ENCODE peak calls at places on chromosomes 1 and 21, in nine cellular contexts. Z, K, P, J, D, A, Q, Y and M are unnamed samples.

GRCh38 chr1:165894591-165894990 is 67.2 kb downstream of the UCK2 start:
- DNase-seq in Z (no peak), K (no peak), P (peak), J (no peak), D (no peak), A (no peak), Q (no peak), Y (peak), M (no peak)

GRCh38 chr1:32636793-32637561 is 13.4 kb downstream of the ZBTB8OS start:
- DNase-seq in Z (no peak), K (no peak), P (no peak), J (peak), D (no peak), A (no peak), Q (no peak), Y (no peak), M (no peak)

GRCh38 chr1:224497714-224498573 is 63.3 kb upstream of the WDR26 start:
- DNase-seq in Z (peak), K (no peak), P (no peak), J (no peak), D (peak), A (peak), Q (no peak), Y (peak), M (no peak)

GRCh38 chr1:172678990-172679772 is 20.3 kb downstream of the FASLG start:
- DNase-seq in Z (no peak), K (no peak), P (no peak), J (no peak), D (no peak), A (no peak), Q (no peak), Y (no peak), M (no peak)

GRCh38 chr1:26694185-26694572 is 1.6 kb upstream of the ARID1A start:
- DNase-seq in Z (no peak), K (no peak), P (no peak), J (no peak), D (no peak), A (no peak), Q (no peak), Y (peak), M (no peak)

GRCh38 chr1:41155105-41155504 is 87.0 kb downstream of the SCMH1 start:
- DNase-seq in Z (no peak), K (no peak), P (no peak), J (no peak), D (no peak), A (no peak), Q (no peak), Y (no peak), M (no peak)

GRCh38 chr1:117565745-117566455 is 39.9 kb upstream of the TENT5C start:
- DNase-seq in Z (no peak), K (no peak), P (no peak), J (no peak), D (no peak), A (no peak), Q (no peak), Y (no peak), M (no peak)

GRCh38 chr21:35048706-35049617 is at the start of gene RUNX1:
- DNase-seq in Z (no peak), K (no peak), P (peak), J (peak), D (peak), A (peak), Q (no peak), Y (peak), M (no peak)

GRCh38 chr1:45678489-45678888 is 7.8 kb downstream of the GPBP1L1 start:
- DNase-seq in Z (no peak), K (no peak), P (no peak), J (no peak), D (no peak), A (no peak), Q (no peak), Y (no peak), M (no peak)

GRCh38 chr1:229191066-229191674 is 79.7 kb upstream of the RAB4A start:
- DNase-seq in Z (no peak), K (no peak), P (no peak), J (no peak), D (no peak), A (peak), Q (no peak), Y (peak), M (no peak)

GRCh38 chr1:84089470-84090261 is 54.4 kb upstream of the PRKACB start:
- DNase-seq in Z (no peak), K (no peak), P (no peak), J (no peak), D (peak), A (peak), Q (no peak), Y (peak), M (no peak)

GRCh38 chr1:8421721-8422120 is 103.8 kb downstream of the SLC45A1 start:
- DNase-seq in Z (no peak), K (no peak), P (no peak), J (no peak), D (no peak), A (no peak), Q (no peak), Y (peak), M (no peak)

GRCh38 chr1:243343970-243344749 is 88.3 kb downstream of the SDCCAG8 start:
- DNase-seq in Z (peak), K (no peak), P (no peak), J (no peak), D (peak), A (peak), Q (no peak), Y (peak), M (no peak)

GRCh38 chr1:152182431-152182830 is 23.4 kb upstream of the RPTN start:
- DNase-seq in Z (no peak), K (no peak), P (no peak), J (no peak), D (peak), A (peak), Q (no peak), Y (peak), M (no peak)

GRCh38 chr1:181038399-181038873 is 4.7 kb downstream of the MR1 start:
- DNase-seq in Z (no peak), K (no peak), P (no peak), J (peak), D (peak), A (peak), Q (no peak), Y (peak), M (no peak)

GRCh38 chr1:22122273-22123070 is 20.4 kb downstream of the WNT4 start:
- DNase-seq in Z (no peak), K (no peak), P (no peak), J (no peak), D (no peak), A (no peak), Q (no peak), Y (no peak), M (no peak)

GRCh38 chr1:93620841-93621210 is 60.8 kb downstream of the BCAR3 start:
- DNase-seq in Z (no peak), K (no peak), P (no peak), J (no peak), D (no peak), A (no peak), Q (no peak), Y (peak), M (no peak)

GRCh38 chr1:86596253-86596652 is 49.4 kb downstream of the CLCA4 start:
- DNase-seq in Z (no peak), K (no peak), P (no peak), J (no peak), D (no peak), A (no peak), Q (no peak), Y (peak), M (no peak)

GRCh38 chr1:100229681-100230443 is 19.8 kb downstream of the DBT start:
- DNase-seq in Z (no peak), K (no peak), P (no peak), J (no peak), D (no peak), A (no peak), Q (no peak), Y (no peak), M (no peak)

GRCh38 chr1:115280073-115280472 is 58.0 kb downstream of the NGF start:
- DNase-seq in Z (no peak), K (no peak), P (peak), J (no peak), D (no peak), A (peak), Q (no peak), Y (peak), M (no peak)

GRCh38 chr1:93565496-93566221 is 116.0 kb downstream of the BCAR3 start:
- DNase-seq in Z (no peak), K (no peak), P (peak), J (no peak), D (no peak), A (peak), Q (no peak), Y (peak), M (no peak)

GRCh38 chr1:247286134-247286670 is 30.3 kb downstream of the VN1R5 start:
- DNase-seq in Z (no peak), K (no peak), P (no peak), J (no peak), D (no peak), A (no peak), Q (no peak), Y (no peak), M (no peak)